ENCODE peak calls at places on chromosomes 4 and X, in five cellular contexts. T is right cardiac atrium, A is upper lobe of left lung, M is heart right ventricle, J is lower lobe of right lung. F is an unnamed sample.

GRCh38 chr4:52952540-52952939 is 90.4 kb downstream of the RASL11B start:
- ATAC-seq in A (no peak), M (no peak), T (no peak), J (no peak), F (no peak)

GRCh38 chr4:95013236-95013635 is 255.5 kb downstream of the BMPR1B start:
- ATAC-seq in T (no peak), A (no peak), J (no peak), M (no peak), F (no peak)

GRCh38 chr4:54542540-54543041 is 115.2 kb upstream of the KIT start:
- ATAC-seq in A (no peak), J (no peak), T (no peak), M (no peak), F (no peak)

GRCh38 chr4:15848191-15848842 is 70.2 kb downstream of the CD38 start:
- ATAC-seq in M (no peak), A (no peak), J (no peak), T (no peak), F (no peak)

GRCh38 chr4:80897537-80898303 is 132.8 kb upstream of the BMP3 start:
- ATAC-seq in A (no peak), J (no peak), T (no peak), M (no peak), F (no peak)

GRCh38 chr4:168717852-168718251 is 221.0 kb downstream of the PALLD start:
- ATAC-seq in A (peak), M (peak), J (peak), T (peak), F (peak)

GRCh38 chr4:189267312-189267965 is 673.2 kb upstream of the FRG1 start:
- ATAC-seq in J (no peak), T (no peak), A (no peak), M (no peak), F (no peak)

GRCh38 chr4:170651786-170652185 is 562.0 kb upstream of the AADAT start:
- ATAC-seq in J (no peak), M (no peak), A (no peak), T (no peak), F (no peak)

GRCh38 chr4:127210877-127211276 is 421.9 kb upstream of the INTU start:
- ATAC-seq in M (no peak), T (peak), A (peak), J (no peak), F (no peak)

GRCh38 chr4:177785000-177785399 is 342.8 kb upstream of the AGA start:
- ATAC-seq in T (no peak), A (no peak), J (no peak), M (no peak), F (no peak)

GRCh38 chr4:153497988-153498967 is 32.1 kb downstream of the TMEM131L start:
- ATAC-seq in A (peak), J (no peak), M (peak), T (peak), F (peak)

GRCh38 chrX:39795591-39795990 is 302.2 kb downstream of the BCOR start:
- ATAC-seq in T (no peak), M (no peak), A (no peak), J (no peak), F (no peak)

GRCh38 chr4:156942991-156943390 is 28.6 kb downstream of the PDGFC start:
- ATAC-seq in T (no peak), A (no peak), M (no peak), J (no peak), F (no peak)

GRCh38 chr4:156154978-156155377 is 201.3 kb upstream of the CTSO start:
- ATAC-seq in M (no peak), A (no peak), T (no peak), J (no peak), F (no peak)

GRCh38 chr4:121062466-121062975 is 9.8 kb downstream of the NDNF start:
- ATAC-seq in M (no peak), A (peak), T (no peak), J (peak), F (no peak)

GRCh38 chr4:112881842-112882241 is 167.6 kb upstream of the ANK2 start:
- ATAC-seq in J (no peak), T (no peak), M (no peak), A (no peak), F (no peak)

GRCh38 chr4:150067859-150068258 is 10.4 kb upstream of the DCLK2 start:
- ATAC-seq in T (no peak), A (no peak), M (no peak), J (no peak), F (no peak)

GRCh38 chrX:148192547-148192946 is 211.4 kb downstream of the FMR1NB start:
- ATAC-seq in T (no peak), A (no peak), J (no peak), M (no peak), F (no peak)

GRCh38 chr4:147109800-147110199 is 164.1 kb upstream of the TTC29 start:
- ATAC-seq in A (no peak), T (no peak), M (no peak), J (no peak), F (no peak)

GRCh38 chr4:25769251-25769650 is 93.5 kb downstream of the SEL1L3 start:
- ATAC-seq in T (peak), J (no peak), A (peak), M (peak), F (peak)

GRCh38 chr4:150176559-150176958 is 98.3 kb downstream of the DCLK2 start:
- ATAC-seq in A (peak), T (peak), J (no peak), M (no peak), F (no peak)

GRCh38 chrX:107549504-107549903 is 78.8 kb upstream of the PRPS1 start:
- ATAC-seq in A (no peak), T (no peak), M (no peak), J (no peak), F (no peak)

GRCh38 chrX:7191681-7192110 is 43.7 kb upstream of the PUDP start:
- ATAC-seq in J (no peak), A (no peak), T (no peak), M (no peak), F (no peak)

GRCh38 chrX:72634321-72634720 is 61.7 kb upstream of the HDAC8 start:
- ATAC-seq in M (no peak), T (peak), A (no peak), J (no peak), F (peak)

GRCh38 chrX:7638053-7638452 is 204.9 kb upstream of the VCX start:
- ATAC-seq in A (no peak), J (no peak), M (no peak), T (no peak), F (no peak)

GRCh38 chr4:153472122-153473037 is 6.2 kb downstream of the TMEM131L start:
- ATAC-seq in M (peak), T (no peak), A (no peak), J (peak), F (no peak)

GRCh38 chr4:2472187-2472586 is 3.3 kb downstream of the RNF4 start:
- ATAC-seq in J (no peak), M (no peak), A (no peak), T (no peak), F (no peak)

GRCh38 chrX:38754102-38754790 is 47.0 kb upstream of the MID1IP1 start:
- ATAC-seq in M (no peak), T (peak), A (no peak), J (no peak), F (no peak)

GRCh38 chr4:13527192-13527982 is 16.9 kb downstream of the NKX3-2 start:
- ATAC-seq in A (no peak), M (no peak), J (no peak), T (no peak), F (no peak)

GRCh38 chrX:124234348-124234747 is 98.1 kb upstream of the TEX13D start:
- ATAC-seq in M (no peak), A (no peak), T (no peak), J (no peak), F (no peak)

GRCh38 chr4:186226521-186227189 is 652 bp upstream of the KLKB1 start:
- ATAC-seq in T (no peak), A (no peak), M (peak), J (peak), F (no peak)

GRCh38 chr4:3871181-3871852 is 105.1 kb downstream of the ADRA2C start:
- ATAC-seq in J (no peak), M (no peak), T (no peak), A (no peak), F (no peak)

GRCh38 chrX:118534716-118535493 is 39.3 kb downstream of the DOCK11 start:
- ATAC-seq in M (no peak), J (no peak), T (no peak), A (no peak), F (no peak)

GRCh38 chr4:102438873-102439614 is 62.1 kb upstream of the NFKB1 start:
- ATAC-seq in A (peak), J (peak), T (peak), M (no peak), F (peak)

GRCh38 chrX:93673869-93674271 is at the start of gene FAM133A:
- ATAC-seq in M (peak), A (peak), J (no peak), T (peak), F (peak)

GRCh38 chr4:16212138-16212782 is 14.0 kb downstream of the TAPT1 start:
- ATAC-seq in M (no peak), A (no peak), J (no peak), T (peak), F (no peak)

GRCh38 chrX:110259065-110259559 is 58.8 kb downstream of the AMMECR1 start:
- ATAC-seq in A (no peak), J (no peak), T (no peak), M (no peak), F (no peak)

GRCh38 chr4:3514221-3514780 is 17.9 kb downstream of the LRPAP1 start:
- ATAC-seq in A (no peak), M (peak), J (no peak), T (no peak), F (no peak)

GRCh38 chr4:39029752-39030694 is 2.2 kb downstream of the TMEM156 start:
- ATAC-seq in M (no peak), J (no peak), A (no peak), T (no peak), F (no peak)

GRCh38 chrX:19824603-19825002 is 62.8 kb downstream of the SH3KBP1 start:
- ATAC-seq in M (no peak), J (no peak), T (no peak), A (no peak), F (no peak)

GRCh38 chr4:152344001-152344400 is 191.9 kb downstream of the FBXW7 start:
- ATAC-seq in J (no peak), A (no peak), T (no peak), M (no peak), F (no peak)
- H3K4me3 ChIP-seq in J (no peak), A (no peak), T (no peak), M (no peak), F (no peak)

GRCh38 chr4:183097251-183098079 is 1.6 kb upstream of the WWC2 start:
- ATAC-seq in T (peak), M (peak), A (peak), J (peak), F (no peak)
- H3K4me3 ChIP-seq in T (peak), M (peak), A (peak), J (peak), F (peak)

GRCh38 chr4:87489678-87490077 is 39.5 kb downstream of the SPARCL1 start:
- ATAC-seq in A (peak), M (peak), T (peak), J (no peak), F (peak)

GRCh38 chr4:87491436-87491835 is 37.7 kb downstream of the SPARCL1 start:
- ATAC-seq in T (no peak), A (no peak), M (no peak), J (no peak), F (no peak)

GRCh38 chr4:87492617-87493016 is 36.6 kb downstream of the SPARCL1 start:
- ATAC-seq in T (no peak), M (peak), A (no peak), J (no peak), F (peak)

GRCh38 chr4:87493147-87493546 is 36.0 kb downstream of the SPARCL1 start:
- ATAC-seq in A (no peak), T (no peak), J (no peak), M (no peak), F (no peak)

DNA sequence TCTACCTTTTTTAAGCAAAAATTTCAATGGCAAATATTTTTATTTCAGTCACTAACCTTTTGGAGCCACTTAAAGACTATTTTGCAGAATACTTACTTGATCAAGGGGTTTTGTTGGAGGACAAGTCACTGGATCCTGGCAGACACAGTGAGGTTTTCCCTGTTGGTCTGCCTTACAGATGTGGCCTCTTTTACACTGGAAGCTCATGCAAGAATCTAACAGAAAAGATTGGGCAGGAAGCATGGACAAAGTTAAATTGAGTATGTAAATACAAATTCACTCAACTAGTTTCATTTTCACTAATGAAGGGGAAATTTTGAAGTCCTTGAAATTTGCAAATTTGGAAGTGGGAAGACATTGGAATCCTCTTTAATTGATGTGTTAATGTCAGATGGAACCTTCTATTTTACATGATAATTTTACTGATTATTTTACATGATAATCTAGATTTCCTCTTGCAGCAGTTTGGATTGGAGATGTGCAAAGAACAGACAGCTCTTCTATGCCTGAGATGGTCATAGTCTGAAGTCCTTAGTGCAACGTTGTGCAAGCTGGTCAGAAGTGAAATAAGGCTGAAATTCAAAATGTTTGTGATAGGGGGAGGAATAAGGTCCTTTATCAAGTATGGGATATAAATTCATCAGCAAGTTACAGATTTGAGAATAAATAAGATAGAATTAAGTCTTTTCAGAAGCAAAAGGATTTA is 38.4 kb downstream of the SPARCL1 start:
- ATAC-seq in T (no peak), A (no peak), J (no peak), M (no peak), F (no peak)
- H3K4me3 ChIP-seq in T (no peak), A (no peak), J (no peak), M (no peak), F (no peak)

DNA sequence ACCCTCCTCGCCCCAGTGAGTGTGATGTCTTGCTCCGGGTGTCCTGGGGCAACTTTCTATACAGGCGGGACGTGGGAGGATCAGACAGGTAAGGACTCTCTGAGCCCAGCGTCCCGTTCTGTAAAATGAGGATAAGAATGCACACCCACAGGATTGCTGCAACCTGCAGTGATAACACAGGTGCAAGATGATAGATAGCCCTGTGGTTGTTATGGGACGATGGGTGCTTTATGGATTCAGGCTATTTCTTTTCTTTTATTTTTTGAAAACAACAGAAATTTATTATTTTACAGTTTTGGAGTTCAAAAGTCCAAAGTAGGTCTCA is 28.6 kb downstream of the BEX3 start:
- ATAC-seq in M (no peak), T (no peak), A (no peak), J (peak), F (no peak)
- H3K4me3 ChIP-seq in M (peak), T (peak), A (peak), J (peak), F (peak)